ENCODE peak calls at places on chromosomes 13 and 19, in nine cellular contexts. J is AG10803; L is G401; R is lung microvascular endothelial cell; Y is activated T-cell treated with anti-CD3 and anti-CD28 coated beads, Interleukin-2, amount 50 U/mL, for 4 hours; H is stimulated activated CD4-positive, alpha-beta T cell treated with anti-CD3 and anti-CD28 coated beads, TNF-alpha, amount 100 ng/mL, for 4 hours; D is mesenteric fat pad; O is anterior cingulate cortex; Z is NCI-H774. B is an unnamed sample.

GRCh38 chr19:49676136-49676689 is 858 bp upstream of the PRMT1 start:
- DNase-seq in Y (peak), D (no peak), R (peak), H (peak), L (no peak), J (peak), O (peak), Z (peak), B (no peak)

GRCh38 chr19:50667177-50667758 is 18.0 kb downstream of the C19orf81 start:
- DNase-seq in Y (no peak), L (no peak), H (no peak), Z (no peak), D (no peak), O (no peak), R (no peak), J (no peak), B (no peak)

GRCh38 chr19:6213266-6213595 is 66.5 kb downstream of the MLLT1 start:
- DNase-seq in J (no peak), D (no peak), O (no peak), H (no peak), R (no peak), L (no peak), Z (no peak), Y (peak), B (no peak)

GRCh38 chr19:8036438-8037099 is 16.0 kb upstream of the CCL25 start:
- DNase-seq in R (no peak), L (no peak), O (no peak), Z (no peak), J (no peak), Y (no peak), H (no peak), D (no peak), B (no peak)

GRCh38 chr19:2982983-2983350 is 5.6 kb downstream of the TLE6 start:
- DNase-seq in H (no peak), J (peak), Y (no peak), Z (peak), L (peak), D (peak), O (peak), R (peak), B (no peak)

GRCh38 chr13:86757236-86757978 is 913.8 kb upstream of the SLITRK5 start:
- DNase-seq in R (no peak), H (no peak), Y (no peak), L (no peak), D (no peak), Z (no peak), J (no peak), O (no peak), B (no peak)

GRCh38 chr13:35785563-35786327 is 309.3 kb upstream of the MAB21L1 start:
- DNase-seq in H (no peak), D (no peak), R (no peak), Y (no peak), O (no peak), Z (no peak), L (peak), J (no peak), B (no peak)

GRCh38 chr13:77516342-77516789 is 19.1 kb upstream of the SCEL start:
- DNase-seq in H (no peak), Z (no peak), L (no peak), Y (no peak), J (peak), O (no peak), D (no peak), R (peak), B (no peak)

GRCh38 chr13:49214917-49215376 is 5.2 kb upstream of the MLNR start:
- DNase-seq in O (no peak), Y (peak), Z (no peak), R (peak), J (no peak), L (no peak), H (no peak), D (no peak), B (no peak)

GRCh38 chr13:87078947-87079795 is 592.0 kb upstream of the SLITRK5 start:
- DNase-seq in R (no peak), O (no peak), D (peak), J (no peak), Z (no peak), L (no peak), Y (no peak), H (no peak), B (no peak)

GRCh38 chr13:44191504-44192171 is 182.0 kb upstream of the SERP2 start:
- DNase-seq in H (peak), D (no peak), J (peak), O (peak), R (peak), Y (peak), Z (peak), L (peak), B (peak)

GRCh38 chr13:107819071-107819470 is 396.3 kb downstream of the LIG4 start:
- DNase-seq in O (no peak), H (no peak), D (no peak), R (no peak), Y (no peak), L (no peak), Z (peak), J (no peak), B (no peak)

GRCh38 chr19:53068199-53068598 is 23.7 kb downstream of the ERVV-2 start:
- DNase-seq in Z (no peak), O (no peak), J (no peak), Y (no peak), R (no peak), D (no peak), L (no peak), H (no peak), B (no peak)

GRCh38 chr19:45469835-45470146 is 2.0 kb downstream of the FOSB start:
- DNase-seq in Y (no peak), R (no peak), J (no peak), L (no peak), D (no peak), O (no peak), Z (peak), H (no peak), B (no peak)

GRCh38 chr13:19836472-19836871 is 27.0 kb downstream of the ZMYM5 start:
- DNase-seq in L (no peak), H (no peak), Z (no peak), Y (no peak), R (no peak), J (no peak), D (no peak), O (no peak), B (no peak)

GRCh38 chr19:40219721-40220276 is 1.6 kb upstream of the TTC9B start:
- DNase-seq in D (no peak), L (no peak), H (no peak), O (no peak), Z (peak), Y (no peak), J (peak), R (peak), B (no peak)

GRCh38 chr13:44713793-44714469 is 137.8 kb upstream of the TSC22D1 start:
- DNase-seq in J (peak), D (no peak), Z (no peak), L (no peak), O (no peak), H (no peak), R (peak), Y (no peak), B (no peak)

GRCh38 chr19:15251749-15252397 is 19.6 kb upstream of the EPHX3 start:
- DNase-seq in H (no peak), Y (no peak), Z (no peak), L (peak), D (no peak), R (peak), O (no peak), J (peak), B (no peak)

GRCh38 chr19:48061401-48062344 is 17.8 kb upstream of the CABP5 start:
- DNase-seq in R (no peak), L (no peak), Z (no peak), Y (no peak), D (no peak), H (no peak), J (no peak), O (no peak), B (no peak)

GRCh38 chr13:111034811-111035210 is 80.3 kb upstream of the ARHGEF7 start:
- DNase-seq in H (no peak), O (no peak), R (no peak), Z (no peak), L (no peak), Y (no peak), D (no peak), J (peak), B (no peak)

GRCh38 chr19:6654347-6655310 is 15.3 kb downstream of the TNFSF14 start:
- DNase-seq in H (no peak), R (no peak), O (no peak), D (no peak), L (no peak), J (no peak), Z (no peak), Y (peak), B (peak)

GRCh38 chr19:21910318-21910717 is 74.3 kb upstream of the ZNF43 start:
- DNase-seq in D (no peak), R (no peak), Y (no peak), L (no peak), O (no peak), H (no peak), Z (no peak), J (no peak), B (no peak)

GRCh38 chr19:6020972-6021805 is 43.2 kb upstream of the RANBP3 start:
- DNase-seq in R (no peak), D (no peak), Y (no peak), O (no peak), L (no peak), J (no peak), Z (peak), H (no peak), B (no peak)

GRCh38 chr13:20411638-20412342 is 113.9 kb downstream of the CRYL1 start:
- DNase-seq in Z (no peak), J (no peak), H (no peak), O (no peak), D (no peak), L (no peak), Y (no peak), R (no peak), B (peak)

GRCh38 chr13:40635315-40635995 is 31.0 kb downstream of the FOXO1 start:
- DNase-seq in R (no peak), Z (no peak), Y (no peak), O (no peak), D (no peak), H (no peak), L (no peak), J (no peak), B (no peak)

B was measured in activated gamma-delta T cell treated with anti-CD3 and anti-CD28 coated beads, Interleukin-2, amount 50 U/mL, for 16 hours.